ENCODE peak calls at places on chromosomes 13 and 19, in seven cellular contexts. One of them, this sample, is unnamed.

GRCh38 chr13:111184685-111185401 is 69.7 kb downstream of the ARHGEF7 start:
- DNase-seq in CD8-positive, alpha-beta T cell: peak; percentile 57
- DNase-seq in coronary artery: no peak
- DNase-seq in PC-9: no peak
- DNase-seq in GM20000: peak; percentile 79
- DNase-seq in neural crest cell: no peak
- DNase-seq in mammary epithelial cell: no peak
- DNase-seq in this sample: no peak

GRCh38 chr19:44687898-44688297 is 11.1 kb upstream of the CEACAM16 start:
- DNase-seq in CD8-positive, alpha-beta T cell: no peak
- DNase-seq in coronary artery: no peak
- DNase-seq in PC-9: no peak
- DNase-seq in GM20000: no peak
- DNase-seq in neural crest cell: no peak
- DNase-seq in mammary epithelial cell: no peak
- DNase-seq in this sample: no peak

GRCh38 chr13:113275387-113275786 is 21.7 kb upstream of the LAMP1 start:
- DNase-seq in CD8-positive, alpha-beta T cell: peak; percentile 25
- DNase-seq in coronary artery: no peak
- DNase-seq in PC-9: peak; percentile 52
- DNase-seq in GM20000: peak; percentile 29
- DNase-seq in neural crest cell: peak; percentile 25
- DNase-seq in mammary epithelial cell: peak; percentile 51
- DNase-seq in this sample: peak; percentile 57

GRCh38 chr13:114151565-114152284 is 19.3 kb upstream of the RASA3 start:
- DNase-seq in CD8-positive, alpha-beta T cell: peak; percentile 69
- DNase-seq in coronary artery: peak; percentile 55
- DNase-seq in PC-9: peak; percentile 78
- DNase-seq in GM20000: no peak
- DNase-seq in neural crest cell: no peak
- DNase-seq in mammary epithelial cell: peak; percentile 88
- DNase-seq in this sample: peak; percentile 93

GRCh38 chr13:98710521-98710920 is 42.0 kb downstream of the SLC15A1 start:
- DNase-seq in CD8-positive, alpha-beta T cell: no peak
- DNase-seq in coronary artery: no peak
- DNase-seq in PC-9: no peak
- DNase-seq in GM20000: no peak
- DNase-seq in neural crest cell: no peak
- DNase-seq in mammary epithelial cell: no peak
- DNase-seq in this sample: no peak

GRCh38 chr19:29811125-29812079 is at the start of gene CCNE1:
- DNase-seq in CD8-positive, alpha-beta T cell: peak; percentile 98
- DNase-seq in coronary artery: peak; percentile 87
- DNase-seq in PC-9: peak; percentile 91
- DNase-seq in GM20000: peak; percentile 99
- DNase-seq in neural crest cell: peak; percentile 86
- DNase-seq in mammary epithelial cell: peak; percentile 83
- DNase-seq in this sample: peak; percentile 91

GRCh38 chr19:35266904-35267817 is 1.6 kb upstream of the USF2 start:
- DNase-seq in CD8-positive, alpha-beta T cell: peak; percentile 58
- DNase-seq in coronary artery: peak; percentile 78
- DNase-seq in PC-9: peak; percentile 39
- DNase-seq in GM20000: peak; percentile 67
- DNase-seq in neural crest cell: peak; percentile 34
- DNase-seq in mammary epithelial cell: no peak
- DNase-seq in this sample: no peak

GRCh38 chr13:24502567-24503375 is 9.8 kb downstream of the PARP4 start:
- DNase-seq in CD8-positive, alpha-beta T cell: no peak
- DNase-seq in coronary artery: no peak
- DNase-seq in PC-9: peak; percentile 80
- DNase-seq in GM20000: no peak
- DNase-seq in neural crest cell: no peak
- DNase-seq in mammary epithelial cell: peak; percentile 86
- DNase-seq in this sample: peak; percentile 88

GRCh38 chr13:37627428-37627827 is 28.9 kb upstream of the POSTN start:
- DNase-seq in CD8-positive, alpha-beta T cell: no peak
- DNase-seq in coronary artery: no peak
- DNase-seq in PC-9: no peak
- DNase-seq in GM20000: no peak
- DNase-seq in neural crest cell: no peak
- DNase-seq in mammary epithelial cell: no peak
- DNase-seq in this sample: no peak

GRCh38 chr13:65656740-65657329 is 1573.3 kb downstream of the PCDH9 start:
- DNase-seq in CD8-positive, alpha-beta T cell: no peak
- DNase-seq in coronary artery: no peak
- DNase-seq in PC-9: no peak
- DNase-seq in GM20000: peak; percentile 2
- DNase-seq in neural crest cell: no peak
- DNase-seq in mammary epithelial cell: no peak
- DNase-seq in this sample: peak; percentile 27

GRCh38 chr13:70895599-70895998 is 787.3 kb upstream of the KLHL1 start:
- DNase-seq in CD8-positive, alpha-beta T cell: no peak
- DNase-seq in coronary artery: no peak
- DNase-seq in PC-9: no peak
- DNase-seq in GM20000: no peak
- DNase-seq in neural crest cell: no peak
- DNase-seq in mammary epithelial cell: no peak
- DNase-seq in this sample: no peak

GRCh38 chr13:27794075-27794691 is 1.9 kb downstream of the GSX1 start:
- DNase-seq in CD8-positive, alpha-beta T cell: no peak
- DNase-seq in coronary artery: no peak
- DNase-seq in PC-9: no peak
- DNase-seq in GM20000: no peak
- DNase-seq in neural crest cell: no peak
- DNase-seq in mammary epithelial cell: no peak
- DNase-seq in this sample: no peak

GRCh38 chr19:49119411-49120324 is at the start of gene PPFIA3:
- DNase-seq in CD8-positive, alpha-beta T cell: peak; percentile 23
- DNase-seq in coronary artery: no peak
- DNase-seq in PC-9: peak; percentile 64
- DNase-seq in GM20000: no peak
- DNase-seq in neural crest cell: peak; percentile 55
- DNase-seq in mammary epithelial cell: peak; percentile 63
- DNase-seq in this sample: peak; percentile 55

GRCh38 chr13:90800082-90800746 is 547.3 kb upstream of the MIR17HG start:
- DNase-seq in CD8-positive, alpha-beta T cell: no peak
- DNase-seq in coronary artery: no peak
- DNase-seq in PC-9: no peak
- DNase-seq in GM20000: no peak
- DNase-seq in neural crest cell: no peak
- DNase-seq in mammary epithelial cell: no peak
- DNase-seq in this sample: no peak

GRCh38 chr13:112245959-112246358 is 130.2 kb upstream of the SPACA7 start:
- DNase-seq in CD8-positive, alpha-beta T cell: no peak
- DNase-seq in coronary artery: peak; percentile 49
- DNase-seq in PC-9: no peak
- DNase-seq in GM20000: no peak
- DNase-seq in neural crest cell: no peak
- DNase-seq in mammary epithelial cell: no peak
- DNase-seq in this sample: no peak

GRCh38 chr13:51000576-51001260 is 91.1 kb downstream of the RNASEH2B start:
- DNase-seq in CD8-positive, alpha-beta T cell: no peak
- DNase-seq in coronary artery: no peak
- DNase-seq in PC-9: no peak
- DNase-seq in GM20000: no peak
- DNase-seq in neural crest cell: no peak
- DNase-seq in mammary epithelial cell: peak; percentile 92
- DNase-seq in this sample: peak; percentile 82

GRCh38 chr19:52494518-52494917 is 33.0 kb upstream of the ZNF808 start:
- DNase-seq in CD8-positive, alpha-beta T cell: no peak
- DNase-seq in coronary artery: no peak
- DNase-seq in PC-9: no peak
- DNase-seq in GM20000: no peak
- DNase-seq in neural crest cell: no peak
- DNase-seq in mammary epithelial cell: no peak
- DNase-seq in this sample: no peak

GRCh38 chr19:18291590-18292459 is 10.4 kb upstream of the JUND start:
- DNase-seq in CD8-positive, alpha-beta T cell: peak; percentile 82
- DNase-seq in coronary artery: peak; percentile 92
- DNase-seq in PC-9: peak; percentile 69
- DNase-seq in GM20000: peak; percentile 95
- DNase-seq in neural crest cell: peak; percentile 49
- DNase-seq in mammary epithelial cell: peak; percentile 41
- DNase-seq in this sample: peak; percentile 70

GRCh38 chr13:103514188-103514587 is 448.0 kb upstream of the SLC10A2 start:
- DNase-seq in CD8-positive, alpha-beta T cell: no peak
- DNase-seq in coronary artery: no peak
- DNase-seq in PC-9: no peak
- DNase-seq in GM20000: no peak
- DNase-seq in neural crest cell: no peak
- DNase-seq in mammary epithelial cell: no peak
- DNase-seq in this sample: no peak

GRCh38 chr13:103515410-103515809 is 449.2 kb upstream of the SLC10A2 start:
- DNase-seq in CD8-positive, alpha-beta T cell: no peak
- DNase-seq in coronary artery: no peak
- DNase-seq in PC-9: no peak
- DNase-seq in GM20000: no peak
- DNase-seq in neural crest cell: no peak
- DNase-seq in mammary epithelial cell: no peak
- DNase-seq in this sample: no peak

GRCh38 chr13:103510007-103510406 is 443.8 kb upstream of the SLC10A2 start:
- DNase-seq in CD8-positive, alpha-beta T cell: no peak
- DNase-seq in coronary artery: no peak
- DNase-seq in PC-9: no peak
- DNase-seq in GM20000: no peak
- DNase-seq in neural crest cell: no peak
- DNase-seq in mammary epithelial cell: no peak
- DNase-seq in this sample: no peak
- TF ChIP-seq CTCF in CD8-positive, alpha-beta T cell: no peak
- TF ChIP-seq CTCF in coronary artery: no peak
- TF ChIP-seq CTCF in PC-9: no peak
- TF ChIP-seq CTCF in GM20000: no peak
- TF ChIP-seq CTCF in neural crest cell: no peak
- TF ChIP-seq CTCF in mammary epithelial cell: no peak
- TF ChIP-seq CTCF in this sample: no peak

DNA sequence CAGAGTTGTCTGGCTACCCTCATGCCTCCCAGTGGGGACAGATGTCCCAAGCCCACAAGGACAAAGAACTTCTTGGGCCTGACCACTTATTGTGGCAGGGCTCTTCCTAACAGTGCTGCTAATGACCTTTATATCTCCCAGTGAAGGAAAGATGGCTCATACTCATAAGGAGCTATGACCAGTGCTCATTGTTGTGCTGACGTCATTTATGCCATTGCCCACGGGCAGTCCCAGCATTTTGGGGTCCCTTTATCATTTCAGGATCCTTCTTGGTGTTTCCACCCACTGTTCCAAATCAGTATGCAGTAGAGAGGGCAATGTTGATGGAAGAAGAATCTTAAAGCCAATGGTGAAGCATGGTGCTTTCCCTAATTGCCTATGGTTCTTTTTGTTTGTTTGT is 1640.0 kb upstream of the PRR20A start:
- DNase-seq in CD8-positive, alpha-beta T cell: no peak
- DNase-seq in coronary artery: no peak
- DNase-seq in PC-9: no peak
- DNase-seq in GM20000: no peak
- DNase-seq in neural crest cell: no peak
- DNase-seq in mammary epithelial cell: no peak
- DNase-seq in this sample: no peak
- TF ChIP-seq CTCF in CD8-positive, alpha-beta T cell: no peak
- TF ChIP-seq CTCF in coronary artery: no peak
- TF ChIP-seq CTCF in PC-9: no peak
- TF ChIP-seq CTCF in GM20000: no peak
- TF ChIP-seq CTCF in neural crest cell: no peak
- TF ChIP-seq CTCF in mammary epithelial cell: no peak
- TF ChIP-seq CTCF in this sample: no peak

DNA sequence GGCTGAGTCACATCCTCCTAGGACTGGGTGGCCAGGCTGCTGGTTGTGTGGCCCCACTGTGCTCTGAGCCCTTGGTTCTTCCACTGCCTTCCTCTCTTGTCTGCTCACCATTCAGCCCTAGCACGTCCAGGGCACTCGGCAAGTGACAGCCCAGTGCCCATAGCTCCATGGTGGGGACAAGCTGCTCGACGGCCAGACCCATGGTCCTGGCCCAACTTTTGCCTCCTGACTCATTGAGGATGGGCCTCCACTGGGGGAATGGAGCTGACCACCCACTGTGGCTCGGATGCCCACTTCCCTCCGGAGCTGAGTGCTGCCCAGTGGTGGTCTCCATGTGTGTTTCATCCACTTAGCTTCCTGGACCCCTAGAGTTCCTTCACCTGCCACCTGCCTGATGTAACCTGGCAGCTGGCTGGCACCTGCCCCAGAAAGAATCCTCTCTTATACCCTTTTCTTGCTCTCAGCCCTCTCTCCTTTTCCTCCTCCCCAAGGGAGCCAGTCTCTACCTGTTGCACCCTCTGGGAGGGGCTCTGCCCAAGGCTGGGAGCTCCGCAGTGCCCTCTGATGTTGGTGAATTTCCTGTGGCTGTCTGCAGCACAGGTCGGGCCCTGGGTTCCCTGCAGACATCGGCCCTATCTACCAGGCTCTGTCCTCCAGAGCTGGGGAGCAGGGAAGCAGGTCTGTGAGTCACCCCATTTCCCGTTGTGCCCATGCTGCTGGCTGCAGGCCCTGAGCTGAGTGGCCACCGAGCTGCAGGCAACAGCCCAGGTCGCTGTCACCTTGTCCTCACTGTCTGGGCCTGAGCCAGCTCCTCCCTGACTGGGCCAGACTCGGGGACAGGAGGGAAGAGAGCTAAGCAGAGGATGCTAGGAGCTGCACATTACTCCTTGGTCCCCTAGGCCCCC is 7.4 kb downstream of the CHST8 start:
- DNase-seq in CD8-positive, alpha-beta T cell: no peak
- DNase-seq in coronary artery: peak; percentile 64
- DNase-seq in PC-9: no peak
- DNase-seq in GM20000: no peak
- DNase-seq in neural crest cell: no peak
- DNase-seq in mammary epithelial cell: no peak
- DNase-seq in this sample: no peak
- TF ChIP-seq CTCF in CD8-positive, alpha-beta T cell: no peak
- TF ChIP-seq CTCF in coronary artery: no peak
- TF ChIP-seq CTCF in PC-9: no peak
- TF ChIP-seq CTCF in GM20000: no peak
- TF ChIP-seq CTCF in neural crest cell: no peak
- TF ChIP-seq CTCF in mammary epithelial cell: no peak
- TF ChIP-seq CTCF in this sample: no peak

GRCh38 chr13:77434289-77434688 is 101.2 kb upstream of the SCEL start:
- DNase-seq in CD8-positive, alpha-beta T cell: no peak
- DNase-seq in coronary artery: no peak
- DNase-seq in PC-9: no peak
- DNase-seq in GM20000: no peak
- DNase-seq in neural crest cell: no peak
- DNase-seq in mammary epithelial cell: no peak
- DNase-seq in this sample: no peak

GRCh38 chr13:77430377-77430951 is 103.6 kb upstream of the MYCBP2 start:
- DNase-seq in CD8-positive, alpha-beta T cell: no peak
- DNase-seq in coronary artery: no peak
- DNase-seq in PC-9: no peak
- DNase-seq in GM20000: peak; percentile 20
- DNase-seq in neural crest cell: no peak
- DNase-seq in mammary epithelial cell: no peak
- DNase-seq in this sample: no peak

GRCh38 chr13:77425705-77426104 is 98.8 kb upstream of the MYCBP2 start:
- DNase-seq in CD8-positive, alpha-beta T cell: no peak
- DNase-seq in coronary artery: no peak
- DNase-seq in PC-9: no peak
- DNase-seq in GM20000: no peak
- DNase-seq in neural crest cell: no peak
- DNase-seq in mammary epithelial cell: no peak
- DNase-seq in this sample: no peak

GRCh38 chr13:77429320-77430142 is 102.6 kb upstream of the MYCBP2 start:
- DNase-seq in CD8-positive, alpha-beta T cell: no peak
- DNase-seq in coronary artery: no peak
- DNase-seq in PC-9: no peak
- DNase-seq in GM20000: peak; percentile 47
- DNase-seq in neural crest cell: no peak
- DNase-seq in mammary epithelial cell: peak; percentile 3
- DNase-seq in this sample: no peak

GRCh38 chr13:77431449-77431848 is 104.1 kb upstream of the SCEL start:
- DNase-seq in CD8-positive, alpha-beta T cell: no peak
- DNase-seq in coronary artery: no peak
- DNase-seq in PC-9: no peak
- DNase-seq in GM20000: no peak
- DNase-seq in neural crest cell: no peak
- DNase-seq in mammary epithelial cell: no peak
- DNase-seq in this sample: no peak
- TF ChIP-seq CTCF in CD8-positive, alpha-beta T cell: no peak
- TF ChIP-seq CTCF in coronary artery: no peak
- TF ChIP-seq CTCF in PC-9: no peak
- TF ChIP-seq CTCF in GM20000: no peak
- TF ChIP-seq CTCF in neural crest cell: no peak
- TF ChIP-seq CTCF in mammary epithelial cell: no peak
- TF ChIP-seq CTCF in this sample: no peak